ENCODE peak calls at places on chromosomes 2 and 18, in nine cellular contexts. U is activated CD4-positive, alpha-beta T cell treated with anti-CD3 and anti-CD28 coated beads, Interleukin-2, amount 50 U/mL, for 24 hours; P is endothelial cell of umbilical vein; D is dermis microvascular lymphatic vessel endothelial cell; W is NCI-H460; G is DMS 273 treated with DMSO at 0.1 percent for 48 hours; R is T-helper 2 cell; X is AG09319; V is SW 1271. I is an unnamed sample.
A peak's percentile ranks its signal among the peaks of the same experiment; 100 is the strongest.

GRCh38 chr18:46531472-46531871 is 125.5 kb downstream of the LOXHD1 start:
- DNase-seq in X (no peak), P (no peak), R (no peak), V (no peak), D (no peak), U (no peak), W (no peak), G (no peak), I (no peak)

GRCh38 chr2:241187101-241187690 is 1.3 kb upstream of the ANO7 start:
- DNase-seq in X (no peak), V (no peak), P (no peak), U (no peak), G (no peak), W (no peak), R (no peak), D (no peak), I (no peak)

GRCh38 chr2:86671304-86671981 is 47.8 kb upstream of the RNF103 start:
- DNase-seq in G (peak; percentile 40), X (no peak), D (no peak), V (no peak), P (peak; percentile 70), W (no peak), R (no peak), U (no peak), I (no peak)

GRCh38 chr2:39523308-39524044 is 86.4 kb upstream of the MAP4K3 start:
- DNase-seq in V (peak; percentile 36), G (no peak), U (no peak), X (no peak), R (no peak), P (peak; percentile 65), D (no peak), W (peak; percentile 38), I (no peak)

GRCh38 chr18:77106331-77106730 is 26.3 kb downstream of the MBP start:
- DNase-seq in W (no peak), U (peak; percentile 65), P (no peak), X (no peak), V (no peak), R (peak; percentile 62), D (no peak), G (no peak), I (no peak)

GRCh38 chr2:8203354-8203753 is 478.5 kb upstream of the ID2 start:
- DNase-seq in P (no peak), W (no peak), D (no peak), R (no peak), V (no peak), U (no peak), G (no peak), X (no peak), I (no peak)

GRCh38 chr2:241865957-241866858 is 3.3 kb upstream of the RTP5 start:
- DNase-seq in P (peak; percentile 17), R (no peak), W (no peak), D (no peak), G (no peak), X (no peak), V (no peak), U (no peak), I (no peak)

GRCh38 chr2:77087987-77088414 is 434.2 kb downstream of the LRRTM4 start:
- DNase-seq in X (no peak), U (no peak), R (no peak), W (no peak), P (no peak), G (no peak), D (no peak), V (no peak), I (no peak)

GRCh38 chr2:32741575-32741974 is 113.7 kb downstream of the TTC27 start:
- DNase-seq in V (no peak), X (no peak), U (no peak), W (no peak), G (no peak), D (no peak), P (no peak), R (no peak), I (no peak)

GRCh38 chr2:120470041-120470716 is 124.2 kb downstream of the INHBB start:
- DNase-seq in U (no peak), V (no peak), R (no peak), P (peak; percentile 49), X (peak; percentile 95), G (no peak), W (no peak), D (no peak), I (no peak)

GRCh38 chr2:55966431-55967118 is 43.0 kb upstream of the EFEMP1 start:
- DNase-seq in P (peak; percentile 97), U (no peak), V (no peak), R (no peak), X (no peak), W (no peak), G (no peak), D (no peak), I (no peak)

GRCh38 chr2:238906936-238907716 is 59.2 kb downstream of the TWIST2 start:
- DNase-seq in R (no peak), U (no peak), W (no peak), V (no peak), X (no peak), D (no peak), P (no peak), G (no peak), I (no peak)

GRCh38 chr2:239234151-239234825 is 166.5 kb downstream of the HDAC4 start:
- DNase-seq in P (no peak), V (no peak), X (no peak), W (no peak), G (no peak), D (no peak), R (no peak), U (no peak), I (no peak)

GRCh38 chr2:32864337-32864736 is 82.4 kb upstream of the LTBP1 start:
- DNase-seq in W (no peak), D (no peak), V (no peak), X (peak; percentile 86), U (no peak), G (no peak), R (no peak), P (no peak), I (no peak)

GRCh38 chr2:175393851-175394250 is 212.3 kb upstream of the ATP5MC3 start:
- DNase-seq in D (no peak), G (no peak), P (no peak), W (no peak), V (no peak), X (no peak), R (no peak), U (no peak), I (no peak)

GRCh38 chr2:9317559-9317958 is 105.8 kb downstream of the ITGB1BP1 start:
- DNase-seq in G (no peak), V (no peak), X (no peak), D (no peak), P (no peak), W (no peak), U (no peak), R (no peak), I (no peak)

GRCh38 chr2:191759650-191760049 is 81.7 kb downstream of the NABP1 start:
- DNase-seq in G (no peak), D (no peak), R (no peak), W (no peak), X (no peak), V (no peak), P (no peak), U (no peak), I (no peak)

GRCh38 chr2:108409768-108410167 is 32.0 kb downstream of the SULT1C4 start:
- DNase-seq in W (no peak), R (no peak), D (no peak), U (no peak), P (no peak), X (no peak), V (no peak), G (no peak), I (no peak)

GRCh38 chr2:40827371-40827770 is 375.5 kb upstream of the SLC8A1 start:
- DNase-seq in D (no peak), P (no peak), X (no peak), V (no peak), W (peak; percentile 7), U (no peak), R (no peak), G (no peak), I (no peak)

GRCh38 chr18:60585670-60586069 is 213.1 kb upstream of the MC4R start:
- DNase-seq in R (no peak), G (no peak), W (no peak), P (no peak), U (no peak), D (no peak), V (no peak), X (no peak), I (no peak)

GRCh38 chr2:239070466-239070865 is 222.6 kb downstream of the TWIST2 start:
- DNase-seq in X (no peak), U (no peak), V (no peak), R (no peak), P (no peak), D (no peak), W (no peak), G (no peak), I (no peak)

GRCh38 chr2:17506736-17507616 is 11.3 kb downstream of the RAD51AP2 start:
- DNase-seq in V (peak; percentile 5), W (no peak), R (no peak), G (no peak), X (no peak), P (no peak), D (no peak), U (no peak), I (no peak)

I was measured in D721Med.